ENCODE peak calls at places on chromosomes 13 and 19, in nine cellular contexts. U, A, G, W, N, V, K, Q and D are unnamed samples.

GRCh38 chr13:48644951-48645350 is 8.8 kb upstream of the CYSLTR2 start:
- DNase-seq in U (no peak), A (no peak), G (peak; percentile 87), W (no peak), N (no peak), V (no peak), K (no peak), Q (no peak), D (no peak)

GRCh38 chr13:24502567-24503375 is 9.8 kb downstream of the PARP4 start:
- DNase-seq in U (peak; percentile 44), A (no peak), G (no peak), W (peak; percentile 78), N (peak; percentile 53), V (peak; percentile 66), K (no peak), Q (no peak), D (no peak)

GRCh38 chr19:8494158-8494557 is 8.3 kb downstream of the PRAM1 start:
- DNase-seq in U (no peak), A (no peak), G (no peak), W (no peak), N (no peak), V (no peak), K (no peak), Q (no peak), D (no peak)

GRCh38 chr13:85265296-85265695 is 533.9 kb downstream of the SLITRK6 start:
- DNase-seq in U (no peak), A (no peak), G (no peak), W (no peak), N (no peak), V (no peak), K (no peak), Q (no peak), D (no peak)

GRCh38 chr13:90447735-90448103 is 899.8 kb upstream of the MIR17HG start:
- DNase-seq in U (no peak), A (no peak), G (no peak), W (no peak), N (peak; percentile 63), V (peak; percentile 94), K (no peak), Q (no peak), D (no peak)

GRCh38 chr19:12194827-12195500 is 32.1 kb downstream of the ZNF136 start:
- DNase-seq in U (peak; percentile 90), A (peak; percentile 74), G (peak; percentile 90), W (peak; percentile 83), N (peak; percentile 6), V (peak; percentile 58), K (peak; percentile 91), Q (peak; percentile 92), D (peak; percentile 90)

GRCh38 chr19:47470447-47471195 is 1.1 kb downstream of the SLC8A2 start:
- DNase-seq in U (no peak), A (peak; percentile 43), G (no peak), W (no peak), N (no peak), V (no peak), K (no peak), Q (no peak), D (no peak)

GRCh38 chr13:22487932-22488331 is 692.8 kb upstream of the SGCG start:
- DNase-seq in U (no peak), A (no peak), G (no peak), W (no peak), N (no peak), V (no peak), K (no peak), Q (no peak), D (no peak)

GRCh38 chr13:76406243-76406642 is 480.0 kb downstream of the KCTD12 start:
- DNase-seq in U (no peak), A (no peak), G (no peak), W (no peak), N (no peak), V (no peak), K (no peak), Q (no peak), D (no peak)

GRCh38 chr13:43933378-43933777 is 53.7 kb downstream of the LACC1 start:
- DNase-seq in U (no peak), A (no peak), G (no peak), W (no peak), N (no peak), V (no peak), K (no peak), Q (no peak), D (no peak)

GRCh38 chr13:98804336-98804855 is 51.9 kb upstream of the SLC15A1 start:
- DNase-seq in U (no peak), A (no peak), G (no peak), W (no peak), N (no peak), V (no peak), K (no peak), Q (no peak), D (no peak)

GRCh38 chr19:50515168-50515561 is 1.5 kb upstream of the ASPDH start:
- DNase-seq in U (no peak), A (no peak), G (no peak), W (no peak), N (no peak), V (no peak), K (no peak), Q (no peak), D (no peak)

GRCh38 chr13:56700324-56700723 is 440.4 kb upstream of the PRR20A start:
- DNase-seq in U (no peak), A (no peak), G (no peak), W (no peak), N (no peak), V (no peak), K (no peak), Q (no peak), D (no peak)

GRCh38 chr13:96851856-96852255 is 142.4 kb downstream of the OXGR1 start:
- DNase-seq in U (no peak), A (no peak), G (no peak), W (no peak), N (no peak), V (no peak), K (no peak), Q (no peak), D (no peak)

DNA sequence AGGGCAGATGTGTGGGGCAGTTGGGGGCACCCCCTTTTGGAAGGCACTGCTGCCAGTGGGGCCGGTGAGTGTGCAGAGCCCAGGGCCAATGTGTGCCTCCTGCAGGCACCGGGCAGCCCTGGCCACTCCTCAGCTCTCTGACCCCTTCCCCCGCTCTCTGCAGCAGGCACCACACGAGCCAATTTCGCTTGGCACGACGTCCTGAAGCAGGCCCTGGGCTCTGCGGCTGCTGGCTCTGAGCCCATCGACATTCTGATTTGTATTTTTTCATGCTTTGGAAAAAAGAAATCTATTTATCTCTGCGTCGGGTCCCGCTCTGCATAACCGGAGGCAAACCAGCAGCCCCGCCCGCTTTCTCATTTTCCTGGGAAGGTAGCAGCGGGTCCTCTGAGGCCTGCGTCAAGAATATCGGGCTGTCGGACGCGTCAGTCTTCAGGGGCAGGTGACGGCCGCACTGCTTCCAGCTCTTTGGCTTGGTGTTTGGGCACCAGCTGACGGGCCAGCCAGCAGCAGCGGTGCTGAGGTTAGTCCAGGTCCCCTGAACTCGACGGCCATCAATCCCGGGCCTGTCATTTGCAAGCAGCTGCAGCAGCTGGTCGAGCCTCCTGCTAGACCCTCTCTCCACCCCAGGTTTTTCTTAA is 134.3 kb downstream of the KDM4B start:
- DNase-seq in U (peak; percentile 84), A (peak; percentile 90), G (peak; percentile 76), W (peak; percentile 91), N (peak; percentile 12), V (peak; percentile 57), K (peak; percentile 62), Q (peak; percentile 92), D (no peak)
- H3K9me3 ChIP-seq in U (peaks cover 23% of the 10 kb centered on the region), A (peaks cover 14% of the 10 kb centered on the region), G (no peaks in the 10 kb centered on the region), W (no peaks in the 10 kb centered on the region), N (peaks cover 18% of the 10 kb centered on the region), V (peaks cover 14% of the 10 kb centered on the region), K (peaks cover 19% of the 10 kb centered on the region), Q (no peaks in the 10 kb centered on the region), D (peaks cover 12% of the 10 kb centered on the region)

DNA sequence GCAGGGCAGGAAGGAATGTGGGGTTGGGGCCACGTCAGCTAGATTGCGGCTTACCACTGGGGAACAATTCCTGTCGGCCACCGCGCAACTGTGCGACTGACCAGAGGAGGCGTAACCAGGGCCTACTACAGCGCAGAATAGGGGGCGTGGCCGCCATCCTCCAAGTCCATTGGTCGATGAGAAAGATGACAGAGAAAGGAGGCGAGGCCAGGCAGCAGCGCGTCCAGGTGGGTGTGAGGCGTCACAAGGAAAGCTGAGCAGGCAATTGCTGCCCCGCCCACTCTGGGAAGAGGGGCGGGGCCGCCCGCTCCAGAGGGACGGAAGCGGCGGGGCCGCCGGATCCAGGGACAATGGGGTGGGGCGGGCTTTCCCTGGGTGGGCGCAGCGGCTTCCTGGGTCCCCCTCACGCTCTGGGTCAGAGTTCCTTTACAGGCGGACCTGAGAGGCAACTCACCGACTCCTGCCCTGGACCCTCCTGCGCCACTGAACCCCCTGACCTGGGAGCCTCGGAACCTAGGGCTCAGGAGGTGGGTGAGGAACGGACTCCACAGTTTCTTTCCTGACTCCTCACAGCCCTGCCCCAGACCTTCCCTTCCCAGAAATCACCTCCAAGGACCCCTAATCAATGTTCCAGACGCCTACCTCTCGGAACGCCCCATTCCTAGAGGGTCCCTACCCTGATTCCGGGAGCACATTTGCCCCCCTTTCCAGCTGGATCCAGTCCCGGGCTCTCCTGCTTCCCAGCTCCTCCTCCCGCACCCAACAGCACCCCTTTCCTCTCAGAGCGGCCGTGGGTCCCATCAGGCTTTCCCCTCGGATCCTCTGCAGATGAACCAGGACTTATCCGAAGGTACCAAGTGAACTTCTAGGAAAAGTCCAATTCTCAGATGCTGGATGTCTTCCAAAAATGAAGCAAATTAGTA is 101.5 kb upstream of the ZNF492 start:
- DNase-seq in U (no peak), A (peak; percentile 66), G (no peak), W (peak; percentile 16), N (no peak), V (no peak), K (peak; percentile 92), Q (peak; percentile 95), D (peak; percentile 81)
- H3K4me3 ChIP-seq in U (peak overlapping the region; percentile 43), A (peak overlapping the region; percentile 34), G (no peak overlapping the region), W (no peak overlapping the region), N (no peak overlapping the region), V (no peak overlapping the region), K (peak overlapping the region; percentile 53), Q (peak overlapping the region; percentile 62), D (peak overlapping the region; percentile 26)

GRCh38 chr19:36009220-36009619 is 607 bp upstream of the SYNE4 start:
- DNase-seq in U (peak; percentile 72), A (peak; percentile 80), G (peak; percentile 81), W (no peak), N (peak; percentile 48), V (peak; percentile 45), K (peak; percentile 75), Q (no peak), D (peak; percentile 87)
- TF ChIP-seq CTCF in U (no peak), A (no peak), G (no peak), W (no peak), N (no peak), V (no peak), K (peak; percentile 12), Q (no peak), D (no peak)

GRCh38 chr19:57078802-57079201 is 41.0 kb upstream of the USP29 start:
- DNase-seq in U (no peak), A (no peak), G (no peak), W (no peak), N (no peak), V (no peak), K (no peak), Q (no peak), D (no peak)

GRCh38 chr19:57075801-57076492 is 43.8 kb upstream of the USP29 start:
- DNase-seq in U (no peak), A (no peak), G (no peak), W (no peak), N (no peak), V (no peak), K (no peak), Q (no peak), D (no peak)

GRCh38 chr19:57071414-57071813 is 48.4 kb upstream of the USP29 start:
- DNase-seq in U (no peak), A (no peak), G (no peak), W (no peak), N (no peak), V (no peak), K (no peak), Q (no peak), D (no peak)

GRCh38 chr19:57075125-57075524 is 44.7 kb upstream of the USP29 start:
- DNase-seq in U (no peak), A (no peak), G (no peak), W (no peak), N (no peak), V (no peak), K (no peak), Q (no peak), D (no peak)
- H3K9me3 ChIP-seq in U (peaks cover 61% of the 10 kb centered on the region), A (no peaks in the 10 kb centered on the region), G (no peaks in the 10 kb centered on the region), W (no peaks in the 10 kb centered on the region), N (peaks cover 29% of the 10 kb centered on the region), V (peaks cover 3% of the 10 kb centered on the region), K (no peaks in the 10 kb centered on the region), Q (no peaks in the 10 kb centered on the region), D (no peaks in the 10 kb centered on the region)